ENCODE peak calls at places on chromosomes 7 and 10, in five cellular contexts. One of them, this sample, is unnamed.

GRCh38 chr10:118251791-118252190 is 90.3 kb downstream of the FAM204A start:
- DNase-seq in left ventricle myocardium superior: no peak
- DNase-seq in upper lobe of right lung: no peak
- DNase-seq in GM03348: peak; percentile 70
- DNase-seq in stimulated activated CD4-positive, alpha-beta T cell treated with anti-CD3 and anti-CD28 coated beads, Interleukin-4, amount 100 ng/mL, for 4 hours: no peak
- DNase-seq in this sample: no peak

GRCh38 chr10:99984635-99985034 is 25.1 kb downstream of the DNMBP start:
- DNase-seq in left ventricle myocardium superior: no peak
- DNase-seq in stimulated activated CD4-positive, alpha-beta T cell treated with anti-CD3 and anti-CD28 coated beads, Interleukin-4, amount 100 ng/mL, for 4 hours: no peak
- DNase-seq in GM03348: no peak
- DNase-seq in upper lobe of right lung: no peak
- DNase-seq in this sample: no peak

GRCh38 chr10:18229839-18230238 is 89.6 kb downstream of the CACNB2 start:
- DNase-seq in stimulated activated CD4-positive, alpha-beta T cell treated with anti-CD3 and anti-CD28 coated beads, Interleukin-4, amount 100 ng/mL, for 4 hours: no peak
- DNase-seq in left ventricle myocardium superior: no peak
- DNase-seq in upper lobe of right lung: no peak
- DNase-seq in GM03348: peak; percentile 57
- DNase-seq in this sample: no peak

GRCh38 chr10:132434405-132435005 is 37.5 kb downstream of the PWWP2B start:
- DNase-seq in upper lobe of right lung: peak; percentile 86
- DNase-seq in stimulated activated CD4-positive, alpha-beta T cell treated with anti-CD3 and anti-CD28 coated beads, Interleukin-4, amount 100 ng/mL, for 4 hours: peak; percentile 41
- DNase-seq in GM03348: no peak
- DNase-seq in left ventricle myocardium superior: peak; percentile 79
- DNase-seq in this sample: peak; percentile 76

GRCh38 chr7:84492565-84493034 is 298.0 kb upstream of the SEMA3A start:
- DNase-seq in upper lobe of right lung: no peak
- DNase-seq in left ventricle myocardium superior: no peak
- DNase-seq in stimulated activated CD4-positive, alpha-beta T cell treated with anti-CD3 and anti-CD28 coated beads, Interleukin-4, amount 100 ng/mL, for 4 hours: no peak
- DNase-seq in GM03348: peak; percentile 58
- DNase-seq in this sample: no peak

GRCh38 chr10:95660283-95660682 is 3.8 kb upstream of the ALDH18A1 start:
- DNase-seq in GM03348: peak; percentile 39
- DNase-seq in upper lobe of right lung: no peak
- DNase-seq in stimulated activated CD4-positive, alpha-beta T cell treated with anti-CD3 and anti-CD28 coated beads, Interleukin-4, amount 100 ng/mL, for 4 hours: no peak
- DNase-seq in left ventricle myocardium superior: no peak
- DNase-seq in this sample: no peak

GRCh38 chr10:34861293-34862004 is 46.4 kb upstream of the PARD3 start:
- DNase-seq in stimulated activated CD4-positive, alpha-beta T cell treated with anti-CD3 and anti-CD28 coated beads, Interleukin-4, amount 100 ng/mL, for 4 hours: no peak
- DNase-seq in GM03348: peak; percentile 18
- DNase-seq in left ventricle myocardium superior: peak; percentile 40
- DNase-seq in upper lobe of right lung: no peak
- DNase-seq in this sample: peak; percentile 89

GRCh38 chr10:49562893-49563292 is 24.0 kb upstream of the ERCC6 start:
- DNase-seq in left ventricle myocardium superior: no peak
- DNase-seq in GM03348: peak; percentile 61
- DNase-seq in stimulated activated CD4-positive, alpha-beta T cell treated with anti-CD3 and anti-CD28 coated beads, Interleukin-4, amount 100 ng/mL, for 4 hours: no peak
- DNase-seq in upper lobe of right lung: no peak
- DNase-seq in this sample: no peak

GRCh38 chr7:124130-124949 is 68.0 kb upstream of the FAM20C start:
- DNase-seq in stimulated activated CD4-positive, alpha-beta T cell treated with anti-CD3 and anti-CD28 coated beads, Interleukin-4, amount 100 ng/mL, for 4 hours: no peak
- DNase-seq in left ventricle myocardium superior: peak; percentile 52
- DNase-seq in upper lobe of right lung: no peak
- DNase-seq in GM03348: no peak
- DNase-seq in this sample: no peak

GRCh38 chr10:126969310-126969709 is 64.1 kb downstream of the DOCK1 start:
- DNase-seq in stimulated activated CD4-positive, alpha-beta T cell treated with anti-CD3 and anti-CD28 coated beads, Interleukin-4, amount 100 ng/mL, for 4 hours: no peak
- DNase-seq in GM03348: no peak
- DNase-seq in left ventricle myocardium superior: no peak
- DNase-seq in upper lobe of right lung: no peak
- DNase-seq in this sample: peak; percentile 34

GRCh38 chr7:40024841-40025240 is 74.8 kb downstream of the CDK13 start:
- DNase-seq in stimulated activated CD4-positive, alpha-beta T cell treated with anti-CD3 and anti-CD28 coated beads, Interleukin-4, amount 100 ng/mL, for 4 hours: no peak
- DNase-seq in upper lobe of right lung: no peak
- DNase-seq in left ventricle myocardium superior: no peak
- DNase-seq in GM03348: no peak
- DNase-seq in this sample: no peak

GRCh38 chr7:50660040-50660829 is 95.0 kb upstream of the DDC start:
- DNase-seq in left ventricle myocardium superior: peak; percentile 49
- DNase-seq in upper lobe of right lung: peak; percentile 81
- DNase-seq in stimulated activated CD4-positive, alpha-beta T cell treated with anti-CD3 and anti-CD28 coated beads, Interleukin-4, amount 100 ng/mL, for 4 hours: peak; percentile 44
- DNase-seq in GM03348: no peak
- DNase-seq in this sample: peak; percentile 53

GRCh38 chr10:100780324-100780723 is 34.9 kb downstream of the PAX2 start:
- DNase-seq in upper lobe of right lung: no peak
- DNase-seq in stimulated activated CD4-positive, alpha-beta T cell treated with anti-CD3 and anti-CD28 coated beads, Interleukin-4, amount 100 ng/mL, for 4 hours: no peak
- DNase-seq in left ventricle myocardium superior: no peak
- DNase-seq in GM03348: no peak
- DNase-seq in this sample: no peak

GRCh38 chr10:34731885-34732701 is 83.0 kb downstream of the PARD3 start:
- DNase-seq in upper lobe of right lung: no peak
- DNase-seq in left ventricle myocardium superior: no peak
- DNase-seq in GM03348: peak; percentile 55
- DNase-seq in stimulated activated CD4-positive, alpha-beta T cell treated with anti-CD3 and anti-CD28 coated beads, Interleukin-4, amount 100 ng/mL, for 4 hours: no peak
- DNase-seq in this sample: no peak

GRCh38 chr7:16787141-16787540 is 17.7 kb downstream of the AGR2 start:
- DNase-seq in left ventricle myocardium superior: no peak
- DNase-seq in upper lobe of right lung: no peak
- DNase-seq in stimulated activated CD4-positive, alpha-beta T cell treated with anti-CD3 and anti-CD28 coated beads, Interleukin-4, amount 100 ng/mL, for 4 hours: no peak
- DNase-seq in GM03348: no peak
- DNase-seq in this sample: no peak

GRCh38 chr7:120998996-120999565 is 10.6 kb downstream of the CPED1 start:
- DNase-seq in upper lobe of right lung: no peak
- DNase-seq in left ventricle myocardium superior: no peak
- DNase-seq in stimulated activated CD4-positive, alpha-beta T cell treated with anti-CD3 and anti-CD28 coated beads, Interleukin-4, amount 100 ng/mL, for 4 hours: no peak
- DNase-seq in GM03348: no peak
- DNase-seq in this sample: no peak

GRCh38 chr7:79555571-79555970 is 102.1 kb upstream of the MAGI2 start:
- DNase-seq in left ventricle myocardium superior: no peak
- DNase-seq in upper lobe of right lung: no peak
- DNase-seq in GM03348: no peak
- DNase-seq in stimulated activated CD4-positive, alpha-beta T cell treated with anti-CD3 and anti-CD28 coated beads, Interleukin-4, amount 100 ng/mL, for 4 hours: no peak
- DNase-seq in this sample: no peak

GRCh38 chr7:137328389-137329120 is 15.0 kb downstream of the PTN start:
- DNase-seq in upper lobe of right lung: no peak
- DNase-seq in left ventricle myocardium superior: no peak
- DNase-seq in GM03348: no peak
- DNase-seq in stimulated activated CD4-positive, alpha-beta T cell treated with anti-CD3 and anti-CD28 coated beads, Interleukin-4, amount 100 ng/mL, for 4 hours: no peak
- DNase-seq in this sample: no peak

GRCh38 chr10:78899996-78900714 is 168.6 kb upstream of the ZMIZ1 start:
- DNase-seq in GM03348: no peak
- DNase-seq in upper lobe of right lung: peak; percentile 60
- DNase-seq in left ventricle myocardium superior: peak; percentile 78
- DNase-seq in stimulated activated CD4-positive, alpha-beta T cell treated with anti-CD3 and anti-CD28 coated beads, Interleukin-4, amount 100 ng/mL, for 4 hours: no peak
- DNase-seq in this sample: peak; percentile 34

GRCh38 chr7:97004237-97004930 is 969 bp upstream of the DLX6 start:
- DNase-seq in GM03348: no peak
- DNase-seq in upper lobe of right lung: no peak
- DNase-seq in stimulated activated CD4-positive, alpha-beta T cell treated with anti-CD3 and anti-CD28 coated beads, Interleukin-4, amount 100 ng/mL, for 4 hours: no peak
- DNase-seq in left ventricle myocardium superior: no peak
- DNase-seq in this sample: no peak

GRCh38 chr10:63013755-63014154 is 119.4 kb upstream of the NRBF2 start:
- DNase-seq in stimulated activated CD4-positive, alpha-beta T cell treated with anti-CD3 and anti-CD28 coated beads, Interleukin-4, amount 100 ng/mL, for 4 hours: no peak
- DNase-seq in upper lobe of right lung: no peak
- DNase-seq in left ventricle myocardium superior: no peak
- DNase-seq in GM03348: no peak
- DNase-seq in this sample: no peak